ENCODE peak calls at places on chromosomes 4 and X, in ten cellular contexts. T is stimulated activated effector memory CD8-positive, alpha-beta T cell treated with anti-CD3 and anti-CD28 coated beads, Interleukin-12 subunit alpha, Interleukin-12 subunit beta, amount 100 ng/mL, for 72 hours; I is endothelial cell; G is DMS153; O is RKO; L is SK-N-DZ; M is CD4-positive, alpha-beta T cell; H is CD4-positive, alpha-beta memory T cell; J is aorta; W is stromal cell of bone marrow. C is an unnamed sample.

GRCh38 chrX:108224727-108225455 is 133.3 kb downstream of the ATG4A start:
- DNase-seq in T (no peak), I (peak; percentile 10), G (no peak), O (peak; percentile 30), L (peak; percentile 21), M (no peak), H (no peak), J (no peak), W (no peak), C (peak; percentile 58)

GRCh38 chr4:2024683-2025082 is 15.9 kb upstream of the NELFA start:
- DNase-seq in T (no peak), I (no peak), G (no peak), O (no peak), L (no peak), M (no peak), H (no peak), J (no peak), W (no peak), C (no peak)

GRCh38 chr4:106430797-106431196 is 62.2 kb upstream of the GIMD1 start:
- DNase-seq in T (no peak), I (no peak), G (no peak), O (no peak), L (no peak), M (no peak), H (no peak), J (no peak), W (no peak), C (no peak)

GRCh38 chr4:1194028-1194900 is 21.9 kb upstream of the SPON2 start:
- DNase-seq in T (no peak), I (peak; percentile 4), G (no peak), O (no peak), L (peak; percentile 29), M (no peak), H (no peak), J (peak; percentile 94), W (no peak), C (no peak)

GRCh38 chr4:168811207-168811606 is 198.8 kb downstream of the CBR4 start:
- DNase-seq in T (no peak), I (no peak), G (peak; percentile 55), O (no peak), L (no peak), M (no peak), H (no peak), J (no peak), W (no peak), C (no peak)

GRCh38 chrX:67544871-67545771 is 1.3 kb downstream of the AR start:
- DNase-seq in T (no peak), I (peak; percentile 31), G (no peak), O (no peak), L (peak; percentile 24), M (no peak), H (no peak), J (peak; percentile 78), W (no peak), C (no peak)

GRCh38 chr4:95155759-95156451 is 392.9 kb downstream of the UNC5C start:
- DNase-seq in T (no peak), I (no peak), G (no peak), O (peak; percentile 44), L (peak; percentile 29), M (no peak), H (peak; percentile 63), J (no peak), W (peak; percentile 62), C (peak; percentile 19)

GRCh38 chr4:25308761-25309160 is 3.8 kb upstream of the ZCCHC4 start:
- DNase-seq in T (no peak), I (no peak), G (no peak), O (no peak), L (no peak), M (no peak), H (no peak), J (no peak), W (no peak), C (no peak)